ENCODE peak calls at places on chromosomes 2 and 18, in six cellular contexts. One of them, this sample, is unnamed.

GRCh38 chr2:219408101-219409030 is 9.8 kb upstream of the DES start:
- DNase-seq in mucosa of descending colon: no peak
- DNase-seq in ELR: no peak
- DNase-seq in left ventricle myocardium inferior: no peak
- DNase-seq in left cardiac atrium: no peak
- DNase-seq in stimulated activated CD4-positive, alpha-beta T cell treated with anti-CD3 and anti-CD28 coated beads, TNF-alpha, amount 100 ng/mL, for 48 hours: no peak
- DNase-seq in this sample: no peak

GRCh38 chr2:72681016-72681995 is 144.5 kb downstream of the EXOC6B start:
- DNase-seq in stimulated activated CD4-positive, alpha-beta T cell treated with anti-CD3 and anti-CD28 coated beads, TNF-alpha, amount 100 ng/mL, for 48 hours: no peak
- DNase-seq in left ventricle myocardium inferior: no peak
- DNase-seq in left cardiac atrium: no peak
- DNase-seq in ELR: no peak
- DNase-seq in mucosa of descending colon: no peak
- DNase-seq in this sample: no peak

GRCh38 chr18:54805571-54806334 is 22.5 kb upstream of the RAB27B start:
- DNase-seq in left ventricle myocardium inferior: no peak
- DNase-seq in mucosa of descending colon: no peak
- DNase-seq in stimulated activated CD4-positive, alpha-beta T cell treated with anti-CD3 and anti-CD28 coated beads, TNF-alpha, amount 100 ng/mL, for 48 hours: no peak
- DNase-seq in left cardiac atrium: no peak
- DNase-seq in ELR: peak
- DNase-seq in this sample: no peak

GRCh38 chr2:100699131-100699530 is 120.8 kb upstream of the NPAS2 start:
- DNase-seq in ELR: no peak
- DNase-seq in left cardiac atrium: no peak
- DNase-seq in mucosa of descending colon: no peak
- DNase-seq in left ventricle myocardium inferior: no peak
- DNase-seq in stimulated activated CD4-positive, alpha-beta T cell treated with anti-CD3 and anti-CD28 coated beads, TNF-alpha, amount 100 ng/mL, for 48 hours: no peak
- DNase-seq in this sample: no peak

GRCh38 chr2:191376981-191377629 is 131.9 kb downstream of the MYO1B start:
- DNase-seq in mucosa of descending colon: peak
- DNase-seq in left ventricle myocardium inferior: peak
- DNase-seq in stimulated activated CD4-positive, alpha-beta T cell treated with anti-CD3 and anti-CD28 coated beads, TNF-alpha, amount 100 ng/mL, for 48 hours: peak
- DNase-seq in ELR: peak
- DNase-seq in left cardiac atrium: peak
- DNase-seq in this sample: peak

GRCh38 chr2:37527362-37527761 is 144.1 kb downstream of the CDC42EP3 start:
- DNase-seq in mucosa of descending colon: no peak
- DNase-seq in stimulated activated CD4-positive, alpha-beta T cell treated with anti-CD3 and anti-CD28 coated beads, TNF-alpha, amount 100 ng/mL, for 48 hours: no peak
- DNase-seq in ELR: no peak
- DNase-seq in left cardiac atrium: no peak
- DNase-seq in left ventricle myocardium inferior: no peak
- DNase-seq in this sample: no peak

GRCh38 chr2:32012872-32013271 is 2.1 kb upstream of the MEMO1 start:
- DNase-seq in ELR: no peak
- DNase-seq in stimulated activated CD4-positive, alpha-beta T cell treated with anti-CD3 and anti-CD28 coated beads, TNF-alpha, amount 100 ng/mL, for 48 hours: no peak
- DNase-seq in left ventricle myocardium inferior: no peak
- DNase-seq in left cardiac atrium: no peak
- DNase-seq in mucosa of descending colon: no peak
- DNase-seq in this sample: no peak

GRCh38 chr2:203886579-203887230 is 19.1 kb downstream of the CTLA4 start:
- DNase-seq in stimulated activated CD4-positive, alpha-beta T cell treated with anti-CD3 and anti-CD28 coated beads, TNF-alpha, amount 100 ng/mL, for 48 hours: no peak
- DNase-seq in left cardiac atrium: no peak
- DNase-seq in ELR: no peak
- DNase-seq in mucosa of descending colon: no peak
- DNase-seq in left ventricle myocardium inferior: no peak
- DNase-seq in this sample: no peak

GRCh38 chr2:138235041-138235440 is 266.5 kb upstream of the SPOPL start:
- DNase-seq in ELR: no peak
- DNase-seq in left ventricle myocardium inferior: no peak
- DNase-seq in mucosa of descending colon: no peak
- DNase-seq in stimulated activated CD4-positive, alpha-beta T cell treated with anti-CD3 and anti-CD28 coated beads, TNF-alpha, amount 100 ng/mL, for 48 hours: no peak
- DNase-seq in left cardiac atrium: no peak
- DNase-seq in this sample: no peak

GRCh38 chr2:226450141-226450540 is 349.5 kb downstream of the IRS1 start:
- DNase-seq in mucosa of descending colon: no peak
- DNase-seq in stimulated activated CD4-positive, alpha-beta T cell treated with anti-CD3 and anti-CD28 coated beads, TNF-alpha, amount 100 ng/mL, for 48 hours: no peak
- DNase-seq in ELR: peak
- DNase-seq in left cardiac atrium: no peak
- DNase-seq in left ventricle myocardium inferior: no peak
- DNase-seq in this sample: no peak

GRCh38 chr18:58653814-58654509 is 17.3 kb upstream of the MALT1 start:
- DNase-seq in stimulated activated CD4-positive, alpha-beta T cell treated with anti-CD3 and anti-CD28 coated beads, TNF-alpha, amount 100 ng/mL, for 48 hours: no peak
- DNase-seq in left ventricle myocardium inferior: no peak
- DNase-seq in left cardiac atrium: no peak
- DNase-seq in mucosa of descending colon: no peak
- DNase-seq in ELR: no peak
- DNase-seq in this sample: no peak

GRCh38 chr2:24824071-24824588 is 30.9 kb downstream of the CENPO start:
- DNase-seq in stimulated activated CD4-positive, alpha-beta T cell treated with anti-CD3 and anti-CD28 coated beads, TNF-alpha, amount 100 ng/mL, for 48 hours: no peak
- DNase-seq in mucosa of descending colon: peak
- DNase-seq in left ventricle myocardium inferior: no peak
- DNase-seq in ELR: no peak
- DNase-seq in left cardiac atrium: no peak
- DNase-seq in this sample: peak

GRCh38 chr2:88737385-88737784 is 45.9 kb downstream of the RPIA start:
- DNase-seq in left ventricle myocardium inferior: no peak
- DNase-seq in left cardiac atrium: no peak
- DNase-seq in stimulated activated CD4-positive, alpha-beta T cell treated with anti-CD3 and anti-CD28 coated beads, TNF-alpha, amount 100 ng/mL, for 48 hours: no peak
- DNase-seq in ELR: peak
- DNase-seq in mucosa of descending colon: no peak
- DNase-seq in this sample: no peak

GRCh38 chr2:198232281-198232680 is 427.9 kb downstream of the PLCL1 start:
- DNase-seq in ELR: no peak
- DNase-seq in left ventricle myocardium inferior: no peak
- DNase-seq in left cardiac atrium: no peak
- DNase-seq in stimulated activated CD4-positive, alpha-beta T cell treated with anti-CD3 and anti-CD28 coated beads, TNF-alpha, amount 100 ng/mL, for 48 hours: no peak
- DNase-seq in mucosa of descending colon: no peak
- DNase-seq in this sample: no peak

GRCh38 chr2:190535119-190535439 is 557 bp upstream of the NEMP2 start:
- DNase-seq in stimulated activated CD4-positive, alpha-beta T cell treated with anti-CD3 and anti-CD28 coated beads, TNF-alpha, amount 100 ng/mL, for 48 hours: no peak
- DNase-seq in left cardiac atrium: no peak
- DNase-seq in ELR: no peak
- DNase-seq in mucosa of descending colon: no peak
- DNase-seq in left ventricle myocardium inferior: no peak
- DNase-seq in this sample: no peak

GRCh38 chr2:181715033-181715630 is 34.8 kb upstream of the NEUROD1 start:
- DNase-seq in left cardiac atrium: peak
- DNase-seq in ELR: peak
- DNase-seq in stimulated activated CD4-positive, alpha-beta T cell treated with anti-CD3 and anti-CD28 coated beads, TNF-alpha, amount 100 ng/mL, for 48 hours: peak
- DNase-seq in left ventricle myocardium inferior: peak
- DNase-seq in mucosa of descending colon: no peak
- DNase-seq in this sample: peak

GRCh38 chr18:26052497-26052896 is 37.9 kb downstream of the SS18 start:
- DNase-seq in stimulated activated CD4-positive, alpha-beta T cell treated with anti-CD3 and anti-CD28 coated beads, TNF-alpha, amount 100 ng/mL, for 48 hours: no peak
- DNase-seq in left ventricle myocardium inferior: no peak
- DNase-seq in mucosa of descending colon: no peak
- DNase-seq in left cardiac atrium: no peak
- DNase-seq in ELR: peak
- DNase-seq in this sample: no peak

GRCh38 chr2:130344578-130344977 is 1.9 kb downstream of the IMP4 start:
- DNase-seq in left ventricle myocardium inferior: no peak
- DNase-seq in left cardiac atrium: no peak
- DNase-seq in stimulated activated CD4-positive, alpha-beta T cell treated with anti-CD3 and anti-CD28 coated beads, TNF-alpha, amount 100 ng/mL, for 48 hours: no peak
- DNase-seq in mucosa of descending colon: peak
- DNase-seq in ELR: no peak
- DNase-seq in this sample: no peak

GRCh38 chr2:72533767-72534166 is 292.1 kb downstream of the EXOC6B start:
- DNase-seq in ELR: peak
- DNase-seq in mucosa of descending colon: no peak
- DNase-seq in left cardiac atrium: no peak
- DNase-seq in left ventricle myocardium inferior: no peak
- DNase-seq in stimulated activated CD4-positive, alpha-beta T cell treated with anti-CD3 and anti-CD28 coated beads, TNF-alpha, amount 100 ng/mL, for 48 hours: no peak
- DNase-seq in this sample: no peak

GRCh38 chr18:7567487-7568425 is 640 bp downstream of the PTPRM start:
- DNase-seq in mucosa of descending colon: peak
- DNase-seq in stimulated activated CD4-positive, alpha-beta T cell treated with anti-CD3 and anti-CD28 coated beads, TNF-alpha, amount 100 ng/mL, for 48 hours: no peak
- DNase-seq in ELR: peak
- DNase-seq in left ventricle myocardium inferior: peak
- DNase-seq in left cardiac atrium: peak
- DNase-seq in this sample: peak

GRCh38 chr2:1893856-1894255 is 149.5 kb upstream of the PXDN start:
- DNase-seq in mucosa of descending colon: no peak
- DNase-seq in left cardiac atrium: no peak
- DNase-seq in stimulated activated CD4-positive, alpha-beta T cell treated with anti-CD3 and anti-CD28 coated beads, TNF-alpha, amount 100 ng/mL, for 48 hours: no peak
- DNase-seq in left ventricle myocardium inferior: no peak
- DNase-seq in ELR: no peak
- DNase-seq in this sample: no peak

GRCh38 chr2:44944102-44944951 is 2.8 kb downstream of the SIX3 start:
- DNase-seq in left ventricle myocardium inferior: no peak
- DNase-seq in ELR: no peak
- DNase-seq in stimulated activated CD4-positive, alpha-beta T cell treated with anti-CD3 and anti-CD28 coated beads, TNF-alpha, amount 100 ng/mL, for 48 hours: no peak
- DNase-seq in mucosa of descending colon: no peak
- DNase-seq in left cardiac atrium: no peak
- DNase-seq in this sample: no peak

GRCh38 chr2:71388214-71388613 is 56.6 kb downstream of the ZNF638 start:
- DNase-seq in ELR: no peak
- DNase-seq in stimulated activated CD4-positive, alpha-beta T cell treated with anti-CD3 and anti-CD28 coated beads, TNF-alpha, amount 100 ng/mL, for 48 hours: no peak
- DNase-seq in mucosa of descending colon: no peak
- DNase-seq in left cardiac atrium: no peak
- DNase-seq in left ventricle myocardium inferior: no peak
- DNase-seq in this sample: no peak

GRCh38 chr2:68889500-68889899 is 18.3 kb upstream of the BMP10 start:
- DNase-seq in ELR: no peak
- DNase-seq in mucosa of descending colon: no peak
- DNase-seq in left ventricle myocardium inferior: no peak
- DNase-seq in left cardiac atrium: no peak
- DNase-seq in stimulated activated CD4-positive, alpha-beta T cell treated with anti-CD3 and anti-CD28 coated beads, TNF-alpha, amount 100 ng/mL, for 48 hours: no peak
- DNase-seq in this sample: no peak

GRCh38 chr2:100741880-100742814 is 77.8 kb upstream of the NPAS2 start:
- DNase-seq in left ventricle myocardium inferior: no peak
- DNase-seq in ELR: peak
- DNase-seq in left cardiac atrium: peak
- DNase-seq in mucosa of descending colon: no peak
- DNase-seq in stimulated activated CD4-positive, alpha-beta T cell treated with anti-CD3 and anti-CD28 coated beads, TNF-alpha, amount 100 ng/mL, for 48 hours: no peak
- DNase-seq in this sample: no peak

GRCh38 chr2:95401480-95401879 is 1.0 kb upstream of the FAHD2A start:
- DNase-seq in ELR: no peak
- DNase-seq in left ventricle myocardium inferior: no peak
- DNase-seq in stimulated activated CD4-positive, alpha-beta T cell treated with anti-CD3 and anti-CD28 coated beads, TNF-alpha, amount 100 ng/mL, for 48 hours: no peak
- DNase-seq in left cardiac atrium: no peak
- DNase-seq in mucosa of descending colon: no peak
- DNase-seq in this sample: no peak

GRCh38 chr2:50658883-50659282 is 373.0 kb downstream of the NRXN1 start:
- DNase-seq in mucosa of descending colon: no peak
- DNase-seq in left ventricle myocardium inferior: no peak
- DNase-seq in stimulated activated CD4-positive, alpha-beta T cell treated with anti-CD3 and anti-CD28 coated beads, TNF-alpha, amount 100 ng/mL, for 48 hours: no peak
- DNase-seq in left cardiac atrium: no peak
- DNase-seq in ELR: peak
- DNase-seq in this sample: no peak

GRCh38 chr2:2827237-2827636 is 496.2 kb upstream of the MYT1L start:
- DNase-seq in mucosa of descending colon: no peak
- DNase-seq in left cardiac atrium: no peak
- DNase-seq in stimulated activated CD4-positive, alpha-beta T cell treated with anti-CD3 and anti-CD28 coated beads, TNF-alpha, amount 100 ng/mL, for 48 hours: no peak
- DNase-seq in ELR: no peak
- DNase-seq in left ventricle myocardium inferior: no peak
- DNase-seq in this sample: no peak

GRCh38 chr2:176583530-176584101 is 314.4 kb downstream of the MTX2 start:
- DNase-seq in left ventricle myocardium inferior: no peak
- DNase-seq in ELR: peak
- DNase-seq in left cardiac atrium: peak
- DNase-seq in mucosa of descending colon: no peak
- DNase-seq in stimulated activated CD4-positive, alpha-beta T cell treated with anti-CD3 and anti-CD28 coated beads, TNF-alpha, amount 100 ng/mL, for 48 hours: no peak
- DNase-seq in this sample: peak

GRCh38 chr2:100513650-100514049 is 43.4 kb downstream of the NMS start:
- DNase-seq in ELR: no peak
- DNase-seq in left ventricle myocardium inferior: no peak
- DNase-seq in stimulated activated CD4-positive, alpha-beta T cell treated with anti-CD3 and anti-CD28 coated beads, TNF-alpha, amount 100 ng/mL, for 48 hours: no peak
- DNase-seq in mucosa of descending colon: no peak
- DNase-seq in left cardiac atrium: no peak
- DNase-seq in this sample: no peak

GRCh38 chr2:121826036-121826435 is 70.6 kb downstream of the TSN start:
- DNase-seq in stimulated activated CD4-positive, alpha-beta T cell treated with anti-CD3 and anti-CD28 coated beads, TNF-alpha, amount 100 ng/mL, for 48 hours: no peak
- DNase-seq in left ventricle myocardium inferior: no peak
- DNase-seq in ELR: no peak
- DNase-seq in left cardiac atrium: no peak
- DNase-seq in mucosa of descending colon: no peak
- DNase-seq in this sample: no peak

GRCh38 chr2:215833531-215834162 is 179.7 kb downstream of the MREG start:
- DNase-seq in left cardiac atrium: no peak
- DNase-seq in left ventricle myocardium inferior: no peak
- DNase-seq in mucosa of descending colon: no peak
- DNase-seq in stimulated activated CD4-positive, alpha-beta T cell treated with anti-CD3 and anti-CD28 coated beads, TNF-alpha, amount 100 ng/mL, for 48 hours: no peak
- DNase-seq in ELR: peak
- DNase-seq in this sample: no peak

GRCh38 chr2:190443778-190444481 is 35.8 kb downstream of the MFSD6 start:
- DNase-seq in stimulated activated CD4-positive, alpha-beta T cell treated with anti-CD3 and anti-CD28 coated beads, TNF-alpha, amount 100 ng/mL, for 48 hours: no peak
- DNase-seq in left ventricle myocardium inferior: no peak
- DNase-seq in left cardiac atrium: no peak
- DNase-seq in ELR: peak
- DNase-seq in mucosa of descending colon: no peak
- DNase-seq in this sample: no peak

GRCh38 chr2:16124881-16125613 is 184.7 kb downstream of the MYCN start:
- DNase-seq in mucosa of descending colon: no peak
- DNase-seq in left cardiac atrium: no peak
- DNase-seq in ELR: no peak
- DNase-seq in stimulated activated CD4-positive, alpha-beta T cell treated with anti-CD3 and anti-CD28 coated beads, TNF-alpha, amount 100 ng/mL, for 48 hours: no peak
- DNase-seq in left ventricle myocardium inferior: no peak
- DNase-seq in this sample: no peak

This sample was measured in psoas muscle.